ENCODE peak calls at places on chromosomes 16 and 17, in four cellular contexts. One of them, this sample, is unnamed.

GRCh38 chr17:10099051-10099571 is 99.3 kb downstream of the GAS7 start:
- DNase-seq in naive thymus-derived CD4-positive, alpha-beta T cell: no peak
- DNase-seq in stimulated activated naive B cell treated with anti-CD40 and anti-IgM and Interleukin-4, amounts not matched to agents 10 μg/mL and 1 μg/mL and 100 μg/mL, for 72 hours: no peak
- DNase-seq in pancreas: no peak
- DNase-seq in this sample: no peak

GRCh38 chr16:50152386-50152806 is 710 bp upstream of the TENT4B start:
- DNase-seq in naive thymus-derived CD4-positive, alpha-beta T cell: no peak
- DNase-seq in stimulated activated naive B cell treated with anti-CD40 and anti-IgM and Interleukin-4, amounts not matched to agents 10 μg/mL and 1 μg/mL and 100 μg/mL, for 72 hours: peak
- DNase-seq in pancreas: peak
- DNase-seq in this sample: peak

GRCh38 chr17:40355123-40355803 is 9.3 kb downstream of the GJD3 start:
- DNase-seq in naive thymus-derived CD4-positive, alpha-beta T cell: peak
- DNase-seq in stimulated activated naive B cell treated with anti-CD40 and anti-IgM and Interleukin-4, amounts not matched to agents 10 μg/mL and 1 μg/mL and 100 μg/mL, for 72 hours: peak
- DNase-seq in pancreas: peak
- DNase-seq in this sample: peak

GRCh38 chr16:1900452-1900774 is 17.8 kb downstream of the HS3ST6 start:
- DNase-seq in naive thymus-derived CD4-positive, alpha-beta T cell: no peak
- DNase-seq in stimulated activated naive B cell treated with anti-CD40 and anti-IgM and Interleukin-4, amounts not matched to agents 10 μg/mL and 1 μg/mL and 100 μg/mL, for 72 hours: no peak
- DNase-seq in pancreas: no peak
- DNase-seq in this sample: no peak

GRCh38 chr17:20284018-20284417 is 183.3 kb downstream of the LGALS9B start:
- DNase-seq in naive thymus-derived CD4-positive, alpha-beta T cell: no peak
- DNase-seq in stimulated activated naive B cell treated with anti-CD40 and anti-IgM and Interleukin-4, amounts not matched to agents 10 μg/mL and 1 μg/mL and 100 μg/mL, for 72 hours: no peak
- DNase-seq in pancreas: no peak
- DNase-seq in this sample: no peak

GRCh38 chr17:66043419-66043818 is 148.5 kb downstream of the CEP112 start:
- DNase-seq in naive thymus-derived CD4-positive, alpha-beta T cell: no peak
- DNase-seq in stimulated activated naive B cell treated with anti-CD40 and anti-IgM and Interleukin-4, amounts not matched to agents 10 μg/mL and 1 μg/mL and 100 μg/mL, for 72 hours: no peak
- DNase-seq in pancreas: no peak
- DNase-seq in this sample: no peak

GRCh38 chr17:21024024-21024423 is 18.8 kb downstream of the USP22 start:
- DNase-seq in naive thymus-derived CD4-positive, alpha-beta T cell: no peak
- DNase-seq in stimulated activated naive B cell treated with anti-CD40 and anti-IgM and Interleukin-4, amounts not matched to agents 10 μg/mL and 1 μg/mL and 100 μg/mL, for 72 hours: no peak
- DNase-seq in pancreas: no peak
- DNase-seq in this sample: no peak

GRCh38 chr17:47324224-47325020 is 667 bp downstream of the EFCAB13 start:
- DNase-seq in naive thymus-derived CD4-positive, alpha-beta T cell: peak
- DNase-seq in stimulated activated naive B cell treated with anti-CD40 and anti-IgM and Interleukin-4, amounts not matched to agents 10 μg/mL and 1 μg/mL and 100 μg/mL, for 72 hours: peak
- DNase-seq in pancreas: peak
- DNase-seq in this sample: peak

GRCh38 chr16:6165330-6165984 is 1067.9 kb upstream of the EEF2KMT start:
- DNase-seq in naive thymus-derived CD4-positive, alpha-beta T cell: no peak
- DNase-seq in stimulated activated naive B cell treated with anti-CD40 and anti-IgM and Interleukin-4, amounts not matched to agents 10 μg/mL and 1 μg/mL and 100 μg/mL, for 72 hours: no peak
- DNase-seq in pancreas: no peak
- DNase-seq in this sample: no peak

GRCh38 chr17:27944546-27945332 is 51.6 kb upstream of the LYRM9 start:
- DNase-seq in naive thymus-derived CD4-positive, alpha-beta T cell: no peak
- DNase-seq in stimulated activated naive B cell treated with anti-CD40 and anti-IgM and Interleukin-4, amounts not matched to agents 10 μg/mL and 1 μg/mL and 100 μg/mL, for 72 hours: peak
- DNase-seq in pancreas: no peak
- DNase-seq in this sample: no peak

GRCh38 chr17:8326591-8327583 is 12.8 kb upstream of the ODF4 start:
- DNase-seq in naive thymus-derived CD4-positive, alpha-beta T cell: peak
- DNase-seq in stimulated activated naive B cell treated with anti-CD40 and anti-IgM and Interleukin-4, amounts not matched to agents 10 μg/mL and 1 μg/mL and 100 μg/mL, for 72 hours: peak
- DNase-seq in pancreas: peak
- DNase-seq in this sample: peak

GRCh38 chr17:66976781-66977201 is 12.3 kb downstream of the CACNG4 start:
- DNase-seq in naive thymus-derived CD4-positive, alpha-beta T cell: no peak
- DNase-seq in stimulated activated naive B cell treated with anti-CD40 and anti-IgM and Interleukin-4, amounts not matched to agents 10 μg/mL and 1 μg/mL and 100 μg/mL, for 72 hours: no peak
- DNase-seq in pancreas: no peak
- DNase-seq in this sample: no peak

GRCh38 chr17:40095944-40096791 is 4.2 kb downstream of the NR1D1 start:
- DNase-seq in naive thymus-derived CD4-positive, alpha-beta T cell: peak
- DNase-seq in stimulated activated naive B cell treated with anti-CD40 and anti-IgM and Interleukin-4, amounts not matched to agents 10 μg/mL and 1 μg/mL and 100 μg/mL, for 72 hours: peak
- DNase-seq in pancreas: peak
- DNase-seq in this sample: peak

GRCh38 chr16:78524066-78524595 is 424.7 kb downstream of the WWOX start:
- DNase-seq in naive thymus-derived CD4-positive, alpha-beta T cell: no peak
- DNase-seq in stimulated activated naive B cell treated with anti-CD40 and anti-IgM and Interleukin-4, amounts not matched to agents 10 μg/mL and 1 μg/mL and 100 μg/mL, for 72 hours: no peak
- DNase-seq in pancreas: no peak
- DNase-seq in this sample: no peak

GRCh38 chr17:49968380-49969133 is 433 bp upstream of the DLX4 start:
- DNase-seq in naive thymus-derived CD4-positive, alpha-beta T cell: peak
- DNase-seq in stimulated activated naive B cell treated with anti-CD40 and anti-IgM and Interleukin-4, amounts not matched to agents 10 μg/mL and 1 μg/mL and 100 μg/mL, for 72 hours: peak
- DNase-seq in pancreas: peak
- DNase-seq in this sample: peak

GRCh38 chr17:79986441-79987186 is 49.1 kb downstream of the TBC1D16 start:
- DNase-seq in naive thymus-derived CD4-positive, alpha-beta T cell: no peak
- DNase-seq in stimulated activated naive B cell treated with anti-CD40 and anti-IgM and Interleukin-4, amounts not matched to agents 10 μg/mL and 1 μg/mL and 100 μg/mL, for 72 hours: no peak
- DNase-seq in pancreas: peak
- DNase-seq in this sample: no peak

GRCh38 chr16:558298-559020 is 1.7 kb upstream of the PRR35 start:
- DNase-seq in naive thymus-derived CD4-positive, alpha-beta T cell: no peak
- DNase-seq in stimulated activated naive B cell treated with anti-CD40 and anti-IgM and Interleukin-4, amounts not matched to agents 10 μg/mL and 1 μg/mL and 100 μg/mL, for 72 hours: no peak
- DNase-seq in pancreas: no peak
- DNase-seq in this sample: no peak

GRCh38 chr16:30700491-30700890 is 1.5 kb downstream of the SRCAP start:
- DNase-seq in naive thymus-derived CD4-positive, alpha-beta T cell: no peak
- DNase-seq in stimulated activated naive B cell treated with anti-CD40 and anti-IgM and Interleukin-4, amounts not matched to agents 10 μg/mL and 1 μg/mL and 100 μg/mL, for 72 hours: no peak
- DNase-seq in pancreas: no peak
- DNase-seq in this sample: no peak

GRCh38 chr16:29975811-29976511 is 2.3 kb downstream of the TAOK2 start:
- DNase-seq in naive thymus-derived CD4-positive, alpha-beta T cell: no peak
- DNase-seq in stimulated activated naive B cell treated with anti-CD40 and anti-IgM and Interleukin-4, amounts not matched to agents 10 μg/mL and 1 μg/mL and 100 μg/mL, for 72 hours: no peak
- DNase-seq in pancreas: no peak
- DNase-seq in this sample: no peak

GRCh38 chr17:31750578-31750977 is 108.5 kb downstream of the COPRS start:
- DNase-seq in naive thymus-derived CD4-positive, alpha-beta T cell: no peak
- DNase-seq in stimulated activated naive B cell treated with anti-CD40 and anti-IgM and Interleukin-4, amounts not matched to agents 10 μg/mL and 1 μg/mL and 100 μg/mL, for 72 hours: no peak
- DNase-seq in pancreas: no peak
- DNase-seq in this sample: no peak